ENCODE peak calls at places on chromosomes 11 and 22, in six cellular contexts. One of them, this sample, is unnamed.
A peak's percentile ranks its signal among the peaks of the same experiment; 100 is the strongest.

GRCh38 chr22:43882122-43882767 is 9.6 kb downstream of the PNPLA5 start:
- DNase-seq in brain microvascular endothelial cell: no peak
- DNase-seq in heart right ventricle: no peak
- DNase-seq in mesenchymal stem cell: no peak
- DNase-seq in lung: no peak
- DNase-seq in cardiac muscle cell: no peak
- DNase-seq in this sample: no peak

GRCh38 chr22:28894320-28894719 is 10.9 kb downstream of the ZNRF3 start:
- DNase-seq in brain microvascular endothelial cell: no peak
- DNase-seq in heart right ventricle: peak; percentile 33
- DNase-seq in mesenchymal stem cell: no peak
- DNase-seq in lung: no peak
- DNase-seq in cardiac muscle cell: no peak
- DNase-seq in this sample: no peak

GRCh38 chr11:121292503-121293275 is at the start of gene SC5D:
- DNase-seq in brain microvascular endothelial cell: peak; percentile 87
- DNase-seq in heart right ventricle: peak; percentile 95
- DNase-seq in mesenchymal stem cell: peak; percentile 95
- DNase-seq in lung: peak; percentile 95
- DNase-seq in cardiac muscle cell: peak; percentile 98
- DNase-seq in this sample: peak; percentile 96

GRCh38 chr11:1874406-1875092 is 17.1 kb downstream of the PRR33 start:
- DNase-seq in brain microvascular endothelial cell: no peak
- DNase-seq in heart right ventricle: peak; percentile 31
- DNase-seq in mesenchymal stem cell: no peak
- DNase-seq in lung: no peak
- DNase-seq in cardiac muscle cell: no peak
- DNase-seq in this sample: no peak

GRCh38 chr11:3130269-3131071 is 34.6 kb downstream of the OSBPL5 start:
- DNase-seq in brain microvascular endothelial cell: no peak
- DNase-seq in heart right ventricle: peak; percentile 21
- DNase-seq in mesenchymal stem cell: no peak
- DNase-seq in lung: no peak
- DNase-seq in cardiac muscle cell: no peak
- DNase-seq in this sample: no peak

GRCh38 chr11:62974848-62975522 is 9.8 kb downstream of the SLC22A6 start:
- DNase-seq in brain microvascular endothelial cell: no peak
- DNase-seq in heart right ventricle: peak; percentile 60
- DNase-seq in mesenchymal stem cell: no peak
- DNase-seq in lung: no peak
- DNase-seq in cardiac muscle cell: peak; percentile 88
- DNase-seq in this sample: peak; percentile 72

GRCh38 chr22:47788461-47788860 is 1026.0 kb downstream of the TBC1D22A start:
- DNase-seq in brain microvascular endothelial cell: no peak
- DNase-seq in heart right ventricle: no peak
- DNase-seq in mesenchymal stem cell: no peak
- DNase-seq in lung: peak; percentile 18
- DNase-seq in cardiac muscle cell: no peak
- DNase-seq in this sample: no peak

GRCh38 chr11:10429526-10429925 is 25.5 kb upstream of the AMPD3 start:
- DNase-seq in brain microvascular endothelial cell: no peak
- DNase-seq in heart right ventricle: no peak
- DNase-seq in mesenchymal stem cell: no peak
- DNase-seq in lung: no peak
- DNase-seq in cardiac muscle cell: no peak
- DNase-seq in this sample: no peak

GRCh38 chr22:22619765-22620414 is 24.5 kb upstream of the GGTLC2 start:
- DNase-seq in brain microvascular endothelial cell: no peak
- DNase-seq in heart right ventricle: no peak
- DNase-seq in mesenchymal stem cell: no peak
- DNase-seq in lung: no peak
- DNase-seq in cardiac muscle cell: no peak
- DNase-seq in this sample: no peak

GRCh38 chr11:5043385-5043784 is 2.9 kb upstream of the OR52J3 start:
- DNase-seq in brain microvascular endothelial cell: peak; percentile 50
- DNase-seq in heart right ventricle: no peak
- DNase-seq in mesenchymal stem cell: peak; percentile 28
- DNase-seq in lung: no peak
- DNase-seq in cardiac muscle cell: no peak
- DNase-seq in this sample: no peak

GRCh38 chr22:28514314-28514713 is 165.3 kb downstream of the TTC28 start:
- DNase-seq in brain microvascular endothelial cell: no peak
- DNase-seq in heart right ventricle: no peak
- DNase-seq in mesenchymal stem cell: no peak
- DNase-seq in lung: no peak
- DNase-seq in cardiac muscle cell: no peak
- DNase-seq in this sample: no peak

GRCh38 chr22:33038131-33038772 is 19.9 kb downstream of the SYN3 start:
- DNase-seq in brain microvascular endothelial cell: peak; percentile 2
- DNase-seq in heart right ventricle: no peak
- DNase-seq in mesenchymal stem cell: no peak
- DNase-seq in lung: no peak
- DNase-seq in cardiac muscle cell: no peak
- DNase-seq in this sample: no peak

GRCh38 chr22:36879775-36880174 is 19.0 kb downstream of the NCF4 start:
- DNase-seq in brain microvascular endothelial cell: no peak
- DNase-seq in heart right ventricle: no peak
- DNase-seq in mesenchymal stem cell: no peak
- DNase-seq in lung: no peak
- DNase-seq in cardiac muscle cell: no peak
- DNase-seq in this sample: no peak

GRCh38 chr22:38569972-38570840 is at the start of gene DMC1:
- DNase-seq in brain microvascular endothelial cell: peak; percentile 45
- DNase-seq in heart right ventricle: peak; percentile 97
- DNase-seq in mesenchymal stem cell: peak; percentile 83
- DNase-seq in lung: peak; percentile 94
- DNase-seq in cardiac muscle cell: peak; percentile 98
- DNase-seq in this sample: peak; percentile 95

GRCh38 chr11:64225608-64226506 is at the start of the genes NUDT22 and TRPT1:
- DNase-seq in brain microvascular endothelial cell: peak; percentile 60
- DNase-seq in heart right ventricle: peak; percentile 93
- DNase-seq in mesenchymal stem cell: peak; percentile 85
- DNase-seq in lung: peak; percentile 92
- DNase-seq in cardiac muscle cell: peak; percentile 91
- DNase-seq in this sample: peak; percentile 95

GRCh38 chr11:120667281-120667680 is 155.7 kb downstream of the GRIK4 start:
- DNase-seq in brain microvascular endothelial cell: no peak
- DNase-seq in heart right ventricle: no peak
- DNase-seq in mesenchymal stem cell: no peak
- DNase-seq in lung: no peak
- DNase-seq in cardiac muscle cell: no peak
- DNase-seq in this sample: no peak

GRCh38 chr11:127230392-127230791 is 229.8 kb upstream of the KIRREL3 start:
- DNase-seq in brain microvascular endothelial cell: no peak
- DNase-seq in heart right ventricle: no peak
- DNase-seq in mesenchymal stem cell: no peak
- DNase-seq in lung: no peak
- DNase-seq in cardiac muscle cell: no peak
- DNase-seq in this sample: no peak

GRCh38 chr22:25763239-25763777 is 21.3 kb downstream of the MYO18B start:
- DNase-seq in brain microvascular endothelial cell: no peak
- DNase-seq in heart right ventricle: no peak
- DNase-seq in mesenchymal stem cell: peak; percentile 33
- DNase-seq in lung: no peak
- DNase-seq in cardiac muscle cell: no peak
- DNase-seq in this sample: no peak

GRCh38 chr11:98155696-98156095 is 865.1 kb upstream of the CNTN5 start:
- DNase-seq in brain microvascular endothelial cell: peak; percentile 11
- DNase-seq in heart right ventricle: no peak
- DNase-seq in mesenchymal stem cell: no peak
- DNase-seq in lung: no peak
- DNase-seq in cardiac muscle cell: no peak
- DNase-seq in this sample: no peak

GRCh38 chr11:134762248-134763029 is 350.4 kb upstream of the B3GAT1 start:
- DNase-seq in brain microvascular endothelial cell: no peak
- DNase-seq in heart right ventricle: no peak
- DNase-seq in mesenchymal stem cell: no peak
- DNase-seq in lung: peak; percentile 34
- DNase-seq in cardiac muscle cell: no peak
- DNase-seq in this sample: no peak

GRCh38 chr11:95625164-95626017 is 164.2 kb downstream of the FAM76B start:
- DNase-seq in brain microvascular endothelial cell: no peak
- DNase-seq in heart right ventricle: no peak
- DNase-seq in mesenchymal stem cell: no peak
- DNase-seq in lung: no peak
- DNase-seq in cardiac muscle cell: no peak
- DNase-seq in this sample: no peak

GRCh38 chr11:25838918-25839611 is 492.9 kb upstream of the ANO3 start:
- DNase-seq in brain microvascular endothelial cell: no peak
- DNase-seq in heart right ventricle: no peak
- DNase-seq in mesenchymal stem cell: no peak
- DNase-seq in lung: no peak
- DNase-seq in cardiac muscle cell: no peak
- DNase-seq in this sample: no peak

GRCh38 chr11:92130432-92130831 is 94.2 kb upstream of the FAT3 start:
- DNase-seq in brain microvascular endothelial cell: peak; percentile 24
- DNase-seq in heart right ventricle: no peak
- DNase-seq in mesenchymal stem cell: no peak
- DNase-seq in lung: no peak
- DNase-seq in cardiac muscle cell: no peak
- DNase-seq in this sample: no peak

GRCh38 chr11:12087075-12087775 is 23.2 kb upstream of the MICAL2 start:
- DNase-seq in brain microvascular endothelial cell: peak; percentile 66
- DNase-seq in heart right ventricle: no peak
- DNase-seq in mesenchymal stem cell: peak; percentile 88
- DNase-seq in lung: no peak
- DNase-seq in cardiac muscle cell: no peak
- DNase-seq in this sample: no peak

GRCh38 chr22:21759631-21760030 is 24.0 kb upstream of the YPEL1 start:
- DNase-seq in brain microvascular endothelial cell: no peak
- DNase-seq in heart right ventricle: no peak
- DNase-seq in mesenchymal stem cell: no peak
- DNase-seq in lung: no peak
- DNase-seq in cardiac muscle cell: no peak
- DNase-seq in this sample: no peak

GRCh38 chr11:115759622-115760527 is 255.7 kb upstream of the CADM1 start:
- DNase-seq in brain microvascular endothelial cell: no peak
- DNase-seq in heart right ventricle: peak; percentile 41
- DNase-seq in mesenchymal stem cell: peak; percentile 11
- DNase-seq in lung: no peak
- DNase-seq in cardiac muscle cell: peak; percentile 50
- DNase-seq in this sample: no peak

GRCh38 chr11:88175004-88175706 is at the start of gene RAB38:
- DNase-seq in brain microvascular endothelial cell: peak; percentile 11
- DNase-seq in heart right ventricle: peak; percentile 20
- DNase-seq in mesenchymal stem cell: peak; percentile 65
- DNase-seq in lung: peak; percentile 71
- DNase-seq in cardiac muscle cell: peak; percentile 65
- DNase-seq in this sample: peak; percentile 64

GRCh38 chr22:38694945-38695344 is 5.8 kb downstream of the JOSD1 start:
- DNase-seq in brain microvascular endothelial cell: no peak
- DNase-seq in heart right ventricle: no peak
- DNase-seq in mesenchymal stem cell: no peak
- DNase-seq in lung: no peak
- DNase-seq in cardiac muscle cell: no peak
- DNase-seq in this sample: no peak

GRCh38 chr22:47163876-47164513 is 401.5 kb downstream of the TBC1D22A start:
- DNase-seq in brain microvascular endothelial cell: no peak
- DNase-seq in heart right ventricle: peak; percentile 13
- DNase-seq in mesenchymal stem cell: no peak
- DNase-seq in lung: no peak
- DNase-seq in cardiac muscle cell: no peak
- DNase-seq in this sample: no peak

GRCh38 chr11:10478066-10478465 is 23.0 kb downstream of the AMPD3 start:
- DNase-seq in brain microvascular endothelial cell: no peak
- DNase-seq in heart right ventricle: no peak
- DNase-seq in mesenchymal stem cell: no peak
- DNase-seq in lung: no peak
- DNase-seq in cardiac muscle cell: no peak
- DNase-seq in this sample: no peak

GRCh38 chr11:99687320-99687719 is 666.6 kb downstream of the CNTN5 start:
- DNase-seq in brain microvascular endothelial cell: no peak
- DNase-seq in heart right ventricle: no peak
- DNase-seq in mesenchymal stem cell: no peak
- DNase-seq in lung: no peak
- DNase-seq in cardiac muscle cell: no peak
- DNase-seq in this sample: no peak

GRCh38 chr11:99682171-99682570 is 661.4 kb downstream of the CNTN5 start:
- DNase-seq in brain microvascular endothelial cell: no peak
- DNase-seq in heart right ventricle: no peak
- DNase-seq in mesenchymal stem cell: no peak
- DNase-seq in lung: no peak
- DNase-seq in cardiac muscle cell: no peak
- DNase-seq in this sample: no peak

GRCh38 chr11:99683933-99684332 is 663.2 kb downstream of the CNTN5 start:
- DNase-seq in brain microvascular endothelial cell: no peak
- DNase-seq in heart right ventricle: no peak
- DNase-seq in mesenchymal stem cell: no peak
- DNase-seq in lung: no peak
- DNase-seq in cardiac muscle cell: no peak
- DNase-seq in this sample: no peak

GRCh38 chr11:99686838-99687237 is 666.1 kb downstream of the CNTN5 start:
- DNase-seq in brain microvascular endothelial cell: no peak
- DNase-seq in heart right ventricle: no peak
- DNase-seq in mesenchymal stem cell: no peak
- DNase-seq in lung: no peak
- DNase-seq in cardiac muscle cell: no peak
- DNase-seq in this sample: no peak

GRCh38 chr11:99682646-99683045 is 661.9 kb downstream of the CNTN5 start:
- DNase-seq in brain microvascular endothelial cell: no peak
- DNase-seq in heart right ventricle: no peak
- DNase-seq in mesenchymal stem cell: no peak
- DNase-seq in lung: no peak
- DNase-seq in cardiac muscle cell: no peak
- DNase-seq in this sample: no peak
- H3K27ac ChIP-seq in brain microvascular endothelial cell: no peak overlapping the region
- H3K27ac ChIP-seq in heart right ventricle: no peak overlapping the region
- H3K27ac ChIP-seq in mesenchymal stem cell: no peak overlapping the region
- H3K27ac ChIP-seq in lung: no peak overlapping the region
- H3K27ac ChIP-seq in cardiac muscle cell: no peak overlapping the region
- H3K27ac ChIP-seq in this sample: no peak overlapping the region

GRCh38 chr11:72240461-72241289 is 3.3 kb downstream of the PHOX2A start:
- DNase-seq in brain microvascular endothelial cell: no peak
- DNase-seq in heart right ventricle: no peak
- DNase-seq in mesenchymal stem cell: no peak
- DNase-seq in lung: no peak
- DNase-seq in cardiac muscle cell: peak; percentile 22
- DNase-seq in this sample: no peak
- H3K27ac ChIP-seq in brain microvascular endothelial cell: no peak overlapping the region
- H3K27ac ChIP-seq in heart right ventricle: no peak overlapping the region
- H3K27ac ChIP-seq in mesenchymal stem cell: no peak overlapping the region
- H3K27ac ChIP-seq in lung: no peak overlapping the region
- H3K27ac ChIP-seq in cardiac muscle cell: no peak overlapping the region
- H3K27ac ChIP-seq in this sample: peak overlapping the region; percentile 72

GRCh38 chr22:20380486-20380885 is 13.5 kb upstream of the ZNF74 start:
- DNase-seq in brain microvascular endothelial cell: no peak
- DNase-seq in heart right ventricle: no peak
- DNase-seq in mesenchymal stem cell: no peak
- DNase-seq in lung: no peak
- DNase-seq in cardiac muscle cell: no peak
- DNase-seq in this sample: no peak
- H3K27ac ChIP-seq in brain microvascular endothelial cell: no peak overlapping the region
- H3K27ac ChIP-seq in heart right ventricle: no peak overlapping the region
- H3K27ac ChIP-seq in mesenchymal stem cell: no peak overlapping the region
- H3K27ac ChIP-seq in lung: no peak overlapping the region
- H3K27ac ChIP-seq in cardiac muscle cell: no peak overlapping the region
- H3K27ac ChIP-seq in this sample: no peak overlapping the region

DNA sequence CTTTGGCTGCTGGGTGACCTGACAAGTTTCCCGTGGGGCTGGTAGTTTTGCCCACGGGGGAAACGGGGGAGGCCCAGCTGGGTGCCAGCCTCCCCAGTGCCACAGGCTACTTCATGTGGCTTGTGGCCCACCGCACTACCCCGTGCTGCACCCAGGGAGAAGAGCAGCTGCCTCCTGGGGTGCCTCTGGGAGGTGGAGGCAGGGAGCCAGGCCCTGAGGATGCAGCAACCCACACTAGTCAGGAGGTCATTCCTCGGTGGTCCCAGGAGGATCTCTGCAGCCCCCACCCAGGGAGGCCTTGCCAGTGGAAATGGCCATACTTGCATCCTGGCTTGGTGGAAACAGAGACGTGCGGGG is 3.5 kb downstream of the PIM3 start:
- DNase-seq in brain microvascular endothelial cell: no peak
- DNase-seq in heart right ventricle: peak; percentile 17
- DNase-seq in mesenchymal stem cell: no peak
- DNase-seq in lung: peak; percentile 30
- DNase-seq in cardiac muscle cell: no peak
- DNase-seq in this sample: peak; percentile 26
- H3K27ac ChIP-seq in brain microvascular endothelial cell: no peak overlapping the region
- H3K27ac ChIP-seq in heart right ventricle: peak overlapping the region; percentile 71
- H3K27ac ChIP-seq in mesenchymal stem cell: no peak overlapping the region
- H3K27ac ChIP-seq in lung: peak overlapping the region; percentile 46
- H3K27ac ChIP-seq in cardiac muscle cell: peak overlapping the region; percentile 52
- H3K27ac ChIP-seq in this sample: peak overlapping the region; percentile 98